ENCODE peak calls at places on chromosome 3, in ten cellular contexts. L is GM06990, O is choroid plexus epithelial cell, J is SK-N-SH, N is spleen, W is BE2C, E is fibroblast of lung, G is A549, K is BJ, A is lower leg skin. M is an unnamed sample.

GRCh38 chr3:45468326-45468725 is 80.0 kb downstream of the LARS2 start:
- DNase-seq in L (no peak), O (no peak), J (no peak), N (no peak), W (no peak), E (no peak), G (no peak), K (no peak), A (no peak), M (no peak)

GRCh38 chr3:66140763-66141372 is 79.9 kb upstream of the SLC25A26 start:
- DNase-seq in L (peak), O (no peak), J (no peak), N (no peak), W (no peak), E (peak), G (no peak), K (no peak), A (no peak), M (no peak)

GRCh38 chr3:62361261-62361660 is 12.1 kb downstream of the FEZF2 start:
- DNase-seq in L (no peak), O (no peak), J (no peak), N (no peak), W (no peak), E (no peak), G (no peak), K (no peak), A (no peak), M (no peak)

GRCh38 chr3:130870423-130870822 is 23.5 kb upstream of the ATP2C1 start:
- DNase-seq in L (no peak), O (no peak), J (no peak), N (no peak), W (no peak), E (no peak), G (no peak), K (no peak), A (no peak), M (no peak)

GRCh38 chr3:45912435-45912834 is 26.1 kb downstream of the CCR9 start:
- DNase-seq in L (no peak), O (no peak), J (no peak), N (no peak), W (no peak), E (no peak), G (no peak), K (no peak), A (peak), M (no peak)

GRCh38 chr3:187939891-187940290 is 194.6 kb upstream of the BCL6 start:
- DNase-seq in L (no peak), O (no peak), J (no peak), N (no peak), W (no peak), E (no peak), G (no peak), K (no peak), A (no peak), M (no peak)

GRCh38 chr3:53645754-53646153 is 151.3 kb downstream of the CACNA1D start:
- DNase-seq in L (no peak), O (no peak), J (no peak), N (no peak), W (no peak), E (no peak), G (no peak), K (no peak), A (no peak), M (no peak)

GRCh38 chr3:140251678-140252077 is 316.7 kb downstream of the CLSTN2 start:
- DNase-seq in L (no peak), O (no peak), J (no peak), N (no peak), W (no peak), E (no peak), G (no peak), K (no peak), A (no peak), M (no peak)

GRCh38 chr3:150074277-150074676 is 103.6 kb upstream of the PFN2 start:
- DNase-seq in L (no peak), O (no peak), J (no peak), N (no peak), W (no peak), E (no peak), G (no peak), K (no peak), A (no peak), M (no peak)

GRCh38 chr3:183178833-183179549 is 16.5 kb upstream of the LAMP3 start:
- DNase-seq in L (peak), O (peak), J (peak), N (peak), W (peak), E (peak), G (peak), K (no peak), A (peak), M (no peak)

GRCh38 chr3:187748050-187748481 is 2.8 kb upstream of the BCL6 start:
- DNase-seq in L (no peak), O (peak), J (peak), N (peak), W (peak), E (peak), G (peak), K (no peak), A (peak), M (no peak)

GRCh38 chr3:11948866-11949265 is 55.3 kb upstream of the SYN2 start:
- DNase-seq in L (no peak), O (no peak), J (no peak), N (no peak), W (no peak), E (no peak), G (no peak), K (no peak), A (no peak), M (no peak)

GRCh38 chr3:11949351-11949750 is 54.8 kb upstream of the SYN2 start:
- DNase-seq in L (no peak), O (no peak), J (no peak), N (no peak), W (no peak), E (no peak), G (no peak), K (no peak), A (no peak), M (no peak)

GRCh38 chr3:11948331-11948730 is 55.9 kb upstream of the SYN2 start:
- DNase-seq in L (no peak), O (no peak), J (no peak), N (no peak), W (no peak), E (no peak), G (no peak), K (no peak), A (peak), M (no peak)

GRCh38 chr3:11944052-11944673 is 60.0 kb upstream of the SYN2 start:
- DNase-seq in L (no peak), O (peak), J (peak), N (no peak), W (peak), E (peak), G (peak), K (no peak), A (peak), M (no peak)
- TF ChIP-seq CTCF in L (peak), O (peak), J (peak), N (peak), W (peak), E (peak), G (peak), K (peak), A (no peak), M (peak)

GRCh38 chr3:83514130-83514914 is 1444.5 kb upstream of the CADM2 start:
- DNase-seq in L (no peak), O (peak), J (no peak), N (no peak), W (no peak), E (no peak), G (no peak), K (no peak), A (no peak), M (no peak)
- H3K4me3 ChIP-seq in L (no peak), O (no peak), J (no peak), N (no peak), W (no peak), E (no peak), G (no peak), K (no peak), A (no peak), M (no peak)

GRCh38 chr3:11095932-11096265 is 58.4 kb upstream of the HRH1 start:
- DNase-seq in L (no peak), O (peak), J (no peak), N (no peak), W (no peak), E (peak), G (no peak), K (no peak), A (no peak), M (no peak)
- TF ChIP-seq CTCF in L (no peak), O (peak), J (peak), N (no peak), W (no peak), E (peak), G (peak), K (peak), A (no peak), M (no peak)

GRCh38 chr3:186192823-186193222 is 83.9 kb upstream of the ETV5 start:
- DNase-seq in L (no peak), O (no peak), J (no peak), N (no peak), W (no peak), E (no peak), G (no peak), K (no peak), A (no peak), M (no peak)

GRCh38 chr3:186189492-186189891 is 80.6 kb upstream of the ETV5 start:
- DNase-seq in L (no peak), O (no peak), J (no peak), N (no peak), W (no peak), E (no peak), G (no peak), K (no peak), A (no peak), M (no peak)

GRCh38 chr3:186198442-186198841 is 89.6 kb upstream of the ETV5 start:
- DNase-seq in L (no peak), O (no peak), J (no peak), N (no peak), W (no peak), E (no peak), G (no peak), K (no peak), A (no peak), M (no peak)

GRCh38 chr3:186194451-186194811 is 85.5 kb upstream of the ETV5 start:
- DNase-seq in L (no peak), O (no peak), J (no peak), N (no peak), W (no peak), E (no peak), G (no peak), K (no peak), A (no peak), M (no peak)

GRCh38 chr3:186193534-186194450 is 84.9 kb upstream of the ETV5 start:
- DNase-seq in L (no peak), O (no peak), J (peak), N (no peak), W (no peak), E (no peak), G (no peak), K (no peak), A (no peak), M (no peak)
- H3K4me3 ChIP-seq in L (no peak), O (peak), J (no peak), N (peak), W (no peak), E (peak), G (no peak), K (no peak), A (no peak), M (no peak)

M was measured in GM12864.